ENCODE peak calls at places on chromosomes 16 and 17, in nine cellular contexts. K is WTC11; H is stimulated activated CD8-positive, alpha-beta memory T cell treated with anti-CD3 and anti-CD28 coated beads, Interleukin-7, amount 100 ng/mL, for 1 hour; F is GM20000; U is Panc1; S is kidney glomerular epithelial cell; V is germinal center; D is HT1080; Q is KBM-7. P is an unnamed sample.

GRCh38 chr17:69325518-69326301 is 1.2 kb downstream of the ABCA5 start:
- DNase-seq in K (no peak), S (no peak), U (no peak), V (no peak), H (no peak), Q (no peak), D (no peak), F (no peak), P (no peak)

GRCh38 chr17:46813920-46814319 is 4.6 kb downstream of the WNT3 start:
- DNase-seq in S (no peak), V (no peak), K (no peak), Q (no peak), F (no peak), D (no peak), U (no peak), H (no peak), P (no peak)

GRCh38 chr17:17364338-17364667 is 61.1 kb downstream of the NT5M start:
- DNase-seq in V (no peak), H (no peak), U (no peak), S (no peak), F (no peak), K (no peak), Q (no peak), D (no peak), P (no peak)

GRCh38 chr17:5888811-5889210 is 181.4 kb upstream of the WSCD1 start:
- DNase-seq in Q (no peak), V (no peak), D (no peak), H (no peak), K (no peak), S (no peak), F (no peak), U (no peak), P (peak)

GRCh38 chr16:81647527-81647926 is 131.6 kb upstream of the PLCG2 start:
- DNase-seq in K (no peak), D (peak), Q (no peak), U (peak), F (no peak), V (no peak), S (peak), H (no peak), P (peak)

GRCh38 chr16:3454631-3455147 is 11.2 kb downstream of the NAA60 start:
- DNase-seq in U (no peak), S (no peak), Q (no peak), D (no peak), H (no peak), F (no peak), K (no peak), V (no peak), P (no peak)

GRCh38 chr17:59353936-59354755 is 22.7 kb downstream of the YPEL2 start:
- DNase-seq in D (no peak), V (no peak), F (no peak), K (no peak), H (no peak), Q (no peak), S (no peak), U (no peak), P (no peak)

GRCh38 chr16:67917140-67917851 is 14.4 kb downstream of the CTRL start:
- DNase-seq in U (no peak), S (no peak), H (no peak), V (no peak), D (no peak), K (no peak), Q (no peak), F (no peak), P (no peak)

GRCh38 chr16:54176376-54176901 is 110.1 kb downstream of the IRX3 start:
- DNase-seq in K (peak), H (no peak), V (no peak), Q (peak), S (no peak), D (no peak), U (no peak), F (no peak), P (no peak)

GRCh38 chr16:56651586-56651985 is at the start of gene MT1B:
- DNase-seq in U (no peak), H (no peak), S (no peak), V (no peak), F (no peak), Q (no peak), D (no peak), K (no peak), P (no peak)

GRCh38 chr17:29111816-29112499 is 68.2 kb downstream of the MYO18A start:
- DNase-seq in Q (peak), V (peak), U (no peak), F (peak), K (peak), H (peak), S (peak), D (peak), P (peak)

GRCh38 chr17:73234746-73235145 is 26.9 kb downstream of the CPSF4L start:
- DNase-seq in H (no peak), U (no peak), K (no peak), F (no peak), S (no peak), D (no peak), Q (no peak), V (no peak), P (no peak)

GRCh38 chr16:56632160-56632847 is at the start of gene MT1M:
- DNase-seq in F (no peak), V (no peak), U (no peak), H (no peak), D (no peak), Q (peak), K (peak), S (no peak), P (no peak)